ENCODE peak calls at places on chromosomes 5 and 9, in eight cellular contexts. One of them, this sample, is unnamed.

GRCh38 chr9:1044643-1045042 is 5.5 kb upstream of the DMRT2 start:
- DNase-seq in stimulated activated CD4-positive, alpha-beta T cell treated with anti-CD3 and anti-CD28 coated beads, Interleukin-4, amount 100 ng/mL, for 4 hours: no peak
- DNase-seq in NCI-H2029: no peak
- DNase-seq in AG04449: no peak
- DNase-seq in progenitor cell of endocrine pancreas: no peak
- DNase-seq in endothelial cell: no peak
- DNase-seq in aorta: no peak
- DNase-seq in OCI-LY7: no peak
- DNase-seq in this sample: no peak

GRCh38 chr9:69697475-69697874 is 25.3 kb upstream of the APBA1 start:
- DNase-seq in stimulated activated CD4-positive, alpha-beta T cell treated with anti-CD3 and anti-CD28 coated beads, Interleukin-4, amount 100 ng/mL, for 4 hours: no peak
- DNase-seq in NCI-H2029: no peak
- DNase-seq in AG04449: no peak
- DNase-seq in progenitor cell of endocrine pancreas: no peak
- DNase-seq in endothelial cell: no peak
- DNase-seq in aorta: no peak
- DNase-seq in OCI-LY7: no peak
- DNase-seq in this sample: no peak

GRCh38 chr9:128188209-128188608 is 3.2 kb downstream of the CIZ1 start:
- DNase-seq in stimulated activated CD4-positive, alpha-beta T cell treated with anti-CD3 and anti-CD28 coated beads, Interleukin-4, amount 100 ng/mL, for 4 hours: no peak
- DNase-seq in NCI-H2029: no peak
- DNase-seq in AG04449: no peak
- DNase-seq in progenitor cell of endocrine pancreas: no peak
- DNase-seq in endothelial cell: no peak
- DNase-seq in aorta: no peak
- DNase-seq in OCI-LY7: no peak
- DNase-seq in this sample: no peak

GRCh38 chr5:113380299-113381014 is 54.3 kb downstream of the TSSK1B start:
- DNase-seq in stimulated activated CD4-positive, alpha-beta T cell treated with anti-CD3 and anti-CD28 coated beads, Interleukin-4, amount 100 ng/mL, for 4 hours: no peak
- DNase-seq in NCI-H2029: no peak
- DNase-seq in AG04449: no peak
- DNase-seq in progenitor cell of endocrine pancreas: no peak
- DNase-seq in endothelial cell: no peak
- DNase-seq in aorta: no peak
- DNase-seq in OCI-LY7: no peak
- DNase-seq in this sample: no peak

GRCh38 chr5:112329429-112330090 is 89.5 kb downstream of the EPB41L4A start:
- DNase-seq in stimulated activated CD4-positive, alpha-beta T cell treated with anti-CD3 and anti-CD28 coated beads, Interleukin-4, amount 100 ng/mL, for 4 hours: no peak
- DNase-seq in NCI-H2029: no peak
- DNase-seq in AG04449: no peak
- DNase-seq in progenitor cell of endocrine pancreas: no peak
- DNase-seq in endothelial cell: no peak
- DNase-seq in aorta: no peak
- DNase-seq in OCI-LY7: peak
- DNase-seq in this sample: no peak

GRCh38 chr5:40828021-40828631 is 6.9 kb downstream of the RPL37 start:
- DNase-seq in stimulated activated CD4-positive, alpha-beta T cell treated with anti-CD3 and anti-CD28 coated beads, Interleukin-4, amount 100 ng/mL, for 4 hours: no peak
- DNase-seq in NCI-H2029: no peak
- DNase-seq in AG04449: no peak
- DNase-seq in progenitor cell of endocrine pancreas: no peak
- DNase-seq in endothelial cell: no peak
- DNase-seq in aorta: no peak
- DNase-seq in OCI-LY7: no peak
- DNase-seq in this sample: no peak

GRCh38 chr5:95823738-95824609 is 1.4 kb upstream of the GLRX start:
- DNase-seq in stimulated activated CD4-positive, alpha-beta T cell treated with anti-CD3 and anti-CD28 coated beads, Interleukin-4, amount 100 ng/mL, for 4 hours: peak
- DNase-seq in NCI-H2029: peak
- DNase-seq in AG04449: peak
- DNase-seq in progenitor cell of endocrine pancreas: no peak
- DNase-seq in endothelial cell: peak
- DNase-seq in aorta: peak
- DNase-seq in OCI-LY7: peak
- DNase-seq in this sample: no peak

GRCh38 chr5:171155621-171156020 is 153.4 kb upstream of the TLX3 start:
- DNase-seq in stimulated activated CD4-positive, alpha-beta T cell treated with anti-CD3 and anti-CD28 coated beads, Interleukin-4, amount 100 ng/mL, for 4 hours: no peak
- DNase-seq in NCI-H2029: no peak
- DNase-seq in AG04449: no peak
- DNase-seq in progenitor cell of endocrine pancreas: no peak
- DNase-seq in endothelial cell: no peak
- DNase-seq in aorta: no peak
- DNase-seq in OCI-LY7: no peak
- DNase-seq in this sample: no peak

GRCh38 chr9:121192959-121193645 is 8.6 kb downstream of the RAB14 start:
- DNase-seq in stimulated activated CD4-positive, alpha-beta T cell treated with anti-CD3 and anti-CD28 coated beads, Interleukin-4, amount 100 ng/mL, for 4 hours: no peak
- DNase-seq in NCI-H2029: no peak
- DNase-seq in AG04449: no peak
- DNase-seq in progenitor cell of endocrine pancreas: no peak
- DNase-seq in endothelial cell: no peak
- DNase-seq in aorta: no peak
- DNase-seq in OCI-LY7: no peak
- DNase-seq in this sample: no peak

GRCh38 chr5:15718411-15719178 is 218.6 kb downstream of the FBXL7 start:
- DNase-seq in stimulated activated CD4-positive, alpha-beta T cell treated with anti-CD3 and anti-CD28 coated beads, Interleukin-4, amount 100 ng/mL, for 4 hours: no peak
- DNase-seq in NCI-H2029: no peak
- DNase-seq in AG04449: no peak
- DNase-seq in progenitor cell of endocrine pancreas: no peak
- DNase-seq in endothelial cell: no peak
- DNase-seq in aorta: no peak
- DNase-seq in OCI-LY7: no peak
- DNase-seq in this sample: no peak

GRCh38 chr5:113807384-113808053 is 294.0 kb downstream of the YTHDC2 start:
- DNase-seq in stimulated activated CD4-positive, alpha-beta T cell treated with anti-CD3 and anti-CD28 coated beads, Interleukin-4, amount 100 ng/mL, for 4 hours: no peak
- DNase-seq in NCI-H2029: no peak
- DNase-seq in AG04449: no peak
- DNase-seq in progenitor cell of endocrine pancreas: no peak
- DNase-seq in endothelial cell: no peak
- DNase-seq in aorta: no peak
- DNase-seq in OCI-LY7: no peak
- DNase-seq in this sample: no peak

GRCh38 chr9:117205806-117206205 is 209.1 kb downstream of the ASTN2 start:
- DNase-seq in stimulated activated CD4-positive, alpha-beta T cell treated with anti-CD3 and anti-CD28 coated beads, Interleukin-4, amount 100 ng/mL, for 4 hours: no peak
- DNase-seq in NCI-H2029: no peak
- DNase-seq in AG04449: no peak
- DNase-seq in progenitor cell of endocrine pancreas: no peak
- DNase-seq in endothelial cell: no peak
- DNase-seq in aorta: no peak
- DNase-seq in OCI-LY7: no peak
- DNase-seq in this sample: no peak

GRCh38 chr5:40736103-40736875 is 19.5 kb downstream of the TTC33 start:
- DNase-seq in stimulated activated CD4-positive, alpha-beta T cell treated with anti-CD3 and anti-CD28 coated beads, Interleukin-4, amount 100 ng/mL, for 4 hours: no peak
- DNase-seq in NCI-H2029: no peak
- DNase-seq in AG04449: no peak
- DNase-seq in progenitor cell of endocrine pancreas: no peak
- DNase-seq in endothelial cell: peak
- DNase-seq in aorta: no peak
- DNase-seq in OCI-LY7: peak
- DNase-seq in this sample: no peak

GRCh38 chr9:128550226-128550625 is 2.2 kb upstream of the SPTAN1 start:
- DNase-seq in stimulated activated CD4-positive, alpha-beta T cell treated with anti-CD3 and anti-CD28 coated beads, Interleukin-4, amount 100 ng/mL, for 4 hours: peak
- DNase-seq in NCI-H2029: no peak
- DNase-seq in AG04449: no peak
- DNase-seq in progenitor cell of endocrine pancreas: no peak
- DNase-seq in endothelial cell: no peak
- DNase-seq in aorta: no peak
- DNase-seq in OCI-LY7: no peak
- DNase-seq in this sample: no peak

GRCh38 chr5:107557051-107557658 is 113.6 kb downstream of the EFNA5 start:
- DNase-seq in stimulated activated CD4-positive, alpha-beta T cell treated with anti-CD3 and anti-CD28 coated beads, Interleukin-4, amount 100 ng/mL, for 4 hours: no peak
- DNase-seq in NCI-H2029: no peak
- DNase-seq in AG04449: no peak
- DNase-seq in progenitor cell of endocrine pancreas: no peak
- DNase-seq in endothelial cell: no peak
- DNase-seq in aorta: no peak
- DNase-seq in OCI-LY7: no peak
- DNase-seq in this sample: no peak

GRCh38 chr9:98191615-98192502 is 578 bp downstream of the CORO2A start:
- DNase-seq in stimulated activated CD4-positive, alpha-beta T cell treated with anti-CD3 and anti-CD28 coated beads, Interleukin-4, amount 100 ng/mL, for 4 hours: peak
- DNase-seq in NCI-H2029: no peak
- DNase-seq in AG04449: no peak
- DNase-seq in progenitor cell of endocrine pancreas: peak
- DNase-seq in endothelial cell: peak
- DNase-seq in aorta: no peak
- DNase-seq in OCI-LY7: peak
- DNase-seq in this sample: peak

GRCh38 chr9:121826711-121827110 is 175.3 kb downstream of the DAB2IP start:
- DNase-seq in stimulated activated CD4-positive, alpha-beta T cell treated with anti-CD3 and anti-CD28 coated beads, Interleukin-4, amount 100 ng/mL, for 4 hours: no peak
- DNase-seq in NCI-H2029: no peak
- DNase-seq in AG04449: no peak
- DNase-seq in progenitor cell of endocrine pancreas: no peak
- DNase-seq in endothelial cell: no peak
- DNase-seq in aorta: peak
- DNase-seq in OCI-LY7: no peak
- DNase-seq in this sample: no peak

GRCh38 chr5:35029333-35029732 is 18.4 kb downstream of the AGXT2 start:
- DNase-seq in stimulated activated CD4-positive, alpha-beta T cell treated with anti-CD3 and anti-CD28 coated beads, Interleukin-4, amount 100 ng/mL, for 4 hours: no peak
- DNase-seq in NCI-H2029: no peak
- DNase-seq in AG04449: no peak
- DNase-seq in progenitor cell of endocrine pancreas: no peak
- DNase-seq in endothelial cell: no peak
- DNase-seq in aorta: no peak
- DNase-seq in OCI-LY7: no peak
- DNase-seq in this sample: no peak

GRCh38 chr9:136093331-136093986 is 1.6 kb downstream of the NACC2 start:
- DNase-seq in stimulated activated CD4-positive, alpha-beta T cell treated with anti-CD3 and anti-CD28 coated beads, Interleukin-4, amount 100 ng/mL, for 4 hours: no peak
- DNase-seq in NCI-H2029: no peak
- DNase-seq in AG04449: no peak
- DNase-seq in progenitor cell of endocrine pancreas: no peak
- DNase-seq in endothelial cell: no peak
- DNase-seq in aorta: no peak
- DNase-seq in OCI-LY7: no peak
- DNase-seq in this sample: no peak

GRCh38 chr9:16715404-16715803 is 155.1 kb downstream of the BNC2 start:
- DNase-seq in stimulated activated CD4-positive, alpha-beta T cell treated with anti-CD3 and anti-CD28 coated beads, Interleukin-4, amount 100 ng/mL, for 4 hours: no peak
- DNase-seq in NCI-H2029: no peak
- DNase-seq in AG04449: no peak
- DNase-seq in progenitor cell of endocrine pancreas: no peak
- DNase-seq in endothelial cell: no peak
- DNase-seq in aorta: no peak
- DNase-seq in OCI-LY7: no peak
- DNase-seq in this sample: no peak

GRCh38 chr9:69932901-69933300 is 110.7 kb upstream of the MAMDC2 start:
- DNase-seq in stimulated activated CD4-positive, alpha-beta T cell treated with anti-CD3 and anti-CD28 coated beads, Interleukin-4, amount 100 ng/mL, for 4 hours: no peak
- DNase-seq in NCI-H2029: no peak
- DNase-seq in AG04449: no peak
- DNase-seq in progenitor cell of endocrine pancreas: no peak
- DNase-seq in endothelial cell: no peak
- DNase-seq in aorta: no peak
- DNase-seq in OCI-LY7: peak
- DNase-seq in this sample: no peak

GRCh38 chr5:108842260-108842659 is 94.6 kb downstream of the FER start:
- DNase-seq in stimulated activated CD4-positive, alpha-beta T cell treated with anti-CD3 and anti-CD28 coated beads, Interleukin-4, amount 100 ng/mL, for 4 hours: no peak
- DNase-seq in NCI-H2029: no peak
- DNase-seq in AG04449: no peak
- DNase-seq in progenitor cell of endocrine pancreas: no peak
- DNase-seq in endothelial cell: no peak
- DNase-seq in aorta: no peak
- DNase-seq in OCI-LY7: no peak
- DNase-seq in this sample: no peak

GRCh38 chr9:124551472-124552339 is 44.5 kb upstream of the NR5A1 start:
- DNase-seq in stimulated activated CD4-positive, alpha-beta T cell treated with anti-CD3 and anti-CD28 coated beads, Interleukin-4, amount 100 ng/mL, for 4 hours: no peak
- DNase-seq in NCI-H2029: peak
- DNase-seq in AG04449: no peak
- DNase-seq in progenitor cell of endocrine pancreas: peak
- DNase-seq in endothelial cell: peak
- DNase-seq in aorta: no peak
- DNase-seq in OCI-LY7: peak
- DNase-seq in this sample: no peak

GRCh38 chr9:77841739-77842386 is 189.7 kb downstream of the GNAQ start:
- DNase-seq in stimulated activated CD4-positive, alpha-beta T cell treated with anti-CD3 and anti-CD28 coated beads, Interleukin-4, amount 100 ng/mL, for 4 hours: no peak
- DNase-seq in NCI-H2029: no peak
- DNase-seq in AG04449: no peak
- DNase-seq in progenitor cell of endocrine pancreas: no peak
- DNase-seq in endothelial cell: no peak
- DNase-seq in aorta: no peak
- DNase-seq in OCI-LY7: no peak
- DNase-seq in this sample: no peak

GRCh38 chr9:6109986-6110385 is 94.6 kb upstream of the RANBP6 start:
- DNase-seq in stimulated activated CD4-positive, alpha-beta T cell treated with anti-CD3 and anti-CD28 coated beads, Interleukin-4, amount 100 ng/mL, for 4 hours: no peak
- DNase-seq in NCI-H2029: no peak
- DNase-seq in AG04449: no peak
- DNase-seq in progenitor cell of endocrine pancreas: no peak
- DNase-seq in endothelial cell: no peak
- DNase-seq in aorta: no peak
- DNase-seq in OCI-LY7: no peak
- DNase-seq in this sample: no peak

GRCh38 chr5:171721469-171721868 is 64.1 kb upstream of the SMIM23 start:
- DNase-seq in stimulated activated CD4-positive, alpha-beta T cell treated with anti-CD3 and anti-CD28 coated beads, Interleukin-4, amount 100 ng/mL, for 4 hours: no peak
- DNase-seq in NCI-H2029: no peak
- DNase-seq in AG04449: no peak
- DNase-seq in progenitor cell of endocrine pancreas: no peak
- DNase-seq in endothelial cell: peak
- DNase-seq in aorta: no peak
- DNase-seq in OCI-LY7: no peak
- DNase-seq in this sample: no peak

GRCh38 chr5:180494510-180495181 is 467 bp downstream of the CNOT6 start:
- DNase-seq in stimulated activated CD4-positive, alpha-beta T cell treated with anti-CD3 and anti-CD28 coated beads, Interleukin-4, amount 100 ng/mL, for 4 hours: peak
- DNase-seq in NCI-H2029: no peak
- DNase-seq in AG04449: no peak
- DNase-seq in progenitor cell of endocrine pancreas: peak
- DNase-seq in endothelial cell: peak
- DNase-seq in aorta: peak
- DNase-seq in OCI-LY7: peak
- DNase-seq in this sample: no peak

GRCh38 chr9:129052592-129052991 is 16.2 kb downstream of the MIGA2 start:
- DNase-seq in stimulated activated CD4-positive, alpha-beta T cell treated with anti-CD3 and anti-CD28 coated beads, Interleukin-4, amount 100 ng/mL, for 4 hours: no peak
- DNase-seq in NCI-H2029: peak
- DNase-seq in AG04449: no peak
- DNase-seq in progenitor cell of endocrine pancreas: no peak
- DNase-seq in endothelial cell: no peak
- DNase-seq in aorta: no peak
- DNase-seq in OCI-LY7: no peak
- DNase-seq in this sample: no peak

GRCh38 chr5:79191457-79191856 is 44.5 kb upstream of the JMY start:
- DNase-seq in stimulated activated CD4-positive, alpha-beta T cell treated with anti-CD3 and anti-CD28 coated beads, Interleukin-4, amount 100 ng/mL, for 4 hours: no peak
- DNase-seq in NCI-H2029: no peak
- DNase-seq in AG04449: no peak
- DNase-seq in progenitor cell of endocrine pancreas: no peak
- DNase-seq in endothelial cell: no peak
- DNase-seq in aorta: no peak
- DNase-seq in OCI-LY7: peak
- DNase-seq in this sample: no peak

GRCh38 chr9:37121881-37122280 is 1.5 kb downstream of the ZCCHC7 start:
- DNase-seq in stimulated activated CD4-positive, alpha-beta T cell treated with anti-CD3 and anti-CD28 coated beads, Interleukin-4, amount 100 ng/mL, for 4 hours: no peak
- DNase-seq in NCI-H2029: no peak
- DNase-seq in AG04449: no peak
- DNase-seq in progenitor cell of endocrine pancreas: no peak
- DNase-seq in endothelial cell: no peak
- DNase-seq in aorta: no peak
- DNase-seq in OCI-LY7: no peak
- DNase-seq in this sample: no peak

GRCh38 chr5:6775595-6775994 is 62.4 kb downstream of the TENT4A start:
- DNase-seq in stimulated activated CD4-positive, alpha-beta T cell treated with anti-CD3 and anti-CD28 coated beads, Interleukin-4, amount 100 ng/mL, for 4 hours: no peak
- DNase-seq in NCI-H2029: no peak
- DNase-seq in AG04449: no peak
- DNase-seq in progenitor cell of endocrine pancreas: no peak
- DNase-seq in endothelial cell: no peak
- DNase-seq in aorta: no peak
- DNase-seq in OCI-LY7: no peak
- DNase-seq in this sample: no peak